ENCODE peak calls at places on chromosomes 16 and 17, in four cellular contexts. G is NCI-H2081 treated with DMSO at 0.1 percent for 48 hours, U is fibroblast of the aortic adventitia, C is AG20443. E is an unnamed sample.

GRCh38 chr16:12426122-12426521 is 377.6 kb downstream of the CPPED1 start:
- DNase-seq in C (peak), U (peak), G (peak), E (no peak)

GRCh38 chr16:73020409-73020884 is 27.5 kb downstream of the ZFHX3 start:
- DNase-seq in U (peak), C (peak), G (no peak), E (peak)

GRCh38 chr16:79267781-79268180 is 332.8 kb downstream of the MAF start:
- DNase-seq in C (no peak), U (no peak), G (no peak), E (no peak)

GRCh38 chr16:56606688-56607618 is 1.4 kb upstream of the MT2A start:
- DNase-seq in U (peak), G (no peak), C (peak), E (peak)

GRCh38 chr16:55988013-55988412 is 112.8 kb upstream of the CES5A start:
- DNase-seq in C (no peak), U (no peak), G (no peak), E (no peak)

GRCh38 chr16:21104124-21104860 is 46.4 kb downstream of the DNAH3 start:
- DNase-seq in C (peak), U (peak), G (no peak), E (no peak)

GRCh38 chr17:81566461-81567126 is 14.4 kb upstream of the FAAP100 start:
- DNase-seq in U (peak), G (peak), C (peak), E (peak)

GRCh38 chr17:19876524-19877161 is 8.9 kb upstream of the ULK2 start:
- DNase-seq in G (no peak), C (no peak), U (no peak), E (peak)

GRCh38 chr16:149024-149675 is 3.3 kb upstream of the HBZ start:
- DNase-seq in G (no peak), U (peak), C (peak), E (no peak)